ENCODE peak calls at places on chromosome 12, in six cellular contexts. Z is sigmoid colon, U is HepG2, D is suprapubic skin, C is vagina, N is HCT116. L is an unnamed sample.

GRCh38 chr12:29103539-29103974 is 45.5 kb upstream of the FAR2 start:
- DNase-seq in Z (no peak), U (no peak), D (no peak), C (no peak), N (no peak), L (no peak)

GRCh38 chr12:127928178-127928577 is 338.8 kb upstream of the TMEM132C start:
- DNase-seq in Z (no peak), U (no peak), D (no peak), C (no peak), N (no peak), L (no peak)

GRCh38 chr12:131755305-131756113 is 44.6 kb downstream of the SFSWAP start:
- DNase-seq in Z (no peak), U (peak), D (no peak), C (no peak), N (peak), L (no peak)

GRCh38 chr12:128803788-128804187 is 20.0 kb downstream of the SLC15A4 start:
- DNase-seq in Z (peak), U (no peak), D (no peak), C (no peak), N (no peak), L (no peak)

GRCh38 chr12:57739914-57740538 is 1.5 kb upstream of the AGAP2 start:
- DNase-seq in Z (no peak), U (no peak), D (no peak), C (no peak), N (no peak), L (no peak)

GRCh38 chr12:106274575-106275081 is 26.8 kb upstream of the CKAP4 start:
- DNase-seq in Z (no peak), U (peak), D (no peak), C (no peak), N (no peak), L (no peak)

GRCh38 chr12:12244341-12244740 is 22.5 kb downstream of the LRP6 start:
- DNase-seq in Z (no peak), U (no peak), D (no peak), C (no peak), N (no peak), L (no peak)

GRCh38 chr12:6335451-6336078 is 6.3 kb downstream of the TNFRSF1A start:
- DNase-seq in Z (peak), U (peak), D (peak), C (no peak), N (no peak), L (no peak)

GRCh38 chr12:63163542-63163941 is 12.5 kb upstream of the AVPR1A start:
- DNase-seq in Z (no peak), U (no peak), D (no peak), C (no peak), N (no peak), L (no peak)

GRCh38 chr12:128690641-128691040 is 133.1 kb downstream of the SLC15A4 start:
- DNase-seq in Z (no peak), U (no peak), D (no peak), C (no peak), N (no peak), L (no peak)

GRCh38 chr12:75488553-75488952 is 8.0 kb downstream of the GLIPR1 start:
- DNase-seq in Z (no peak), U (peak), D (no peak), C (no peak), N (no peak), L (no peak)

GRCh38 chr12:72272731-72273498 is 745 bp downstream of the TRHDE start:
- DNase-seq in Z (no peak), U (no peak), D (no peak), C (no peak), N (no peak), L (no peak)
- TF ChIP-seq POLR2AphosphoS5 in Z (no peak), U (no peak), D (no peak), C (peak), N (no peak), L (no peak)

GRCh38 chr12:51391047-51391837 is at the start of gene GALNT6:
- DNase-seq in Z (no peak), U (no peak), D (no peak), C (no peak), N (no peak), L (no peak)

GRCh38 chr12:51390457-51391046 is 654 bp downstream of the GALNT6 start:
- DNase-seq in Z (no peak), U (no peak), D (no peak), C (no peak), N (no peak), L (no peak)

GRCh38 chr12:51392556-51393237 is 1.5 kb upstream of the GALNT6 start:
- DNase-seq in Z (no peak), U (no peak), D (no peak), C (no peak), N (no peak), L (no peak)

GRCh38 chr12:51395283-51396230 is 4.4 kb upstream of the GALNT6 start:
- DNase-seq in Z (no peak), U (no peak), D (no peak), C (no peak), N (no peak), L (no peak)

GRCh38 chr12:51393676-51394545 is 2.7 kb upstream of the GALNT6 start:
- DNase-seq in Z (no peak), U (no peak), D (no peak), C (no peak), N (no peak), L (peak)
- H3K4me3 ChIP-seq in Z (no peak), U (no peak), D (no peak), C (no peak), N (no peak), L (no peak)

GRCh38 chr12:95942532-95943230 is at the start of gene CCDC38:
- DNase-seq in Z (peak), U (peak), D (peak), C (no peak), N (peak), L (peak)
- TF ChIP-seq POLR2AphosphoS5 in Z (peak), U (peak), D (no peak), C (peak), N (peak), L (no peak)

GRCh38 chr12:104522985-104523719 is 66.4 kb downstream of the CHST11 start:
- DNase-seq in Z (no peak), U (no peak), D (no peak), C (no peak), N (no peak), L (no peak)

GRCh38 chr12:104526751-104527150 is 70.0 kb downstream of the CHST11 start:
- DNase-seq in Z (no peak), U (no peak), D (no peak), C (no peak), N (no peak), L (no peak)

GRCh38 chr12:104526320-104526719 is 69.6 kb downstream of the CHST11 start:
- DNase-seq in Z (no peak), U (no peak), D (no peak), C (no peak), N (no peak), L (no peak)

GRCh38 chr12:104524026-104524425 is 67.3 kb downstream of the CHST11 start:
- DNase-seq in Z (no peak), U (no peak), D (no peak), C (no peak), N (no peak), L (no peak)

GRCh38 chr12:104524433-104524832 is 67.7 kb downstream of the CHST11 start:
- DNase-seq in Z (no peak), U (no peak), D (no peak), C (no peak), N (no peak), L (no peak)
- H3K4me3 ChIP-seq in Z (no peak), U (no peak), D (no peak), C (no peak), N (no peak), L (no peak)

L was measured in Panc1.